ENCODE peak calls at places on chromosomes 12 and 14, in six cellular contexts. I, E, T, Q, H and W are unnamed samples.

GRCh38 chr14:94041551-94042346 is 15.6 kb downstream of the OTUB2 start:
- DNase-seq in I (no peak), E (no peak), T (no peak), Q (peak), H (no peak), W (no peak)

GRCh38 chr12:77946541-77947021 is 115.9 kb downstream of the NAV3 start:
- DNase-seq in I (no peak), E (no peak), T (no peak), Q (no peak), H (no peak), W (no peak)

GRCh38 chr12:116233669-116234068 is 43.8 kb downstream of the MED13L start:
- DNase-seq in I (no peak), E (no peak), T (no peak), Q (no peak), H (no peak), W (no peak)

GRCh38 chr14:21088687-21089086 is 9.8 kb downstream of the ZNF219 start:
- DNase-seq in I (no peak), E (no peak), T (peak), Q (no peak), H (no peak), W (no peak)

GRCh38 chr12:9091933-9092598 is 23.7 kb downstream of the A2M start:
- DNase-seq in I (no peak), E (no peak), T (no peak), Q (no peak), H (no peak), W (no peak)

GRCh38 chr14:104977681-104978647 is at the start of gene AHNAK2:
- DNase-seq in I (peak), E (no peak), T (peak), Q (peak), H (peak), W (peak)

GRCh38 chr14:77883479-77884238 is 83.8 kb downstream of the ADCK1 start:
- DNase-seq in I (no peak), E (no peak), T (no peak), Q (no peak), H (no peak), W (no peak)

GRCh38 chr14:30550335-30550734 is 8.6 kb upstream of the G2E3 start:
- DNase-seq in I (no peak), E (no peak), T (no peak), Q (no peak), H (no peak), W (no peak)

GRCh38 chr12:716506-716905 is 35.9 kb upstream of the WNK1 start:
- DNase-seq in I (no peak), E (no peak), T (no peak), Q (no peak), H (peak), W (no peak)

GRCh38 chr14:22339277-22339676 is 249.7 kb downstream of the DAD1 start:
- DNase-seq in I (no peak), E (no peak), T (no peak), Q (no peak), H (peak), W (no peak)

GRCh38 chr12:110670161-110670701 is 18.7 kb downstream of the HVCN1 start:
- DNase-seq in I (no peak), E (peak), T (no peak), Q (no peak), H (no peak), W (no peak)

GRCh38 chr12:53949631-53950440 is 4.9 kb upstream of the HOXC12 start:
- DNase-seq in I (no peak), E (no peak), T (no peak), Q (peak), H (peak), W (peak)

GRCh38 chr14:95541932-95542554 is 7.2 kb downstream of the GLRX5 start:
- DNase-seq in I (no peak), E (no peak), T (no peak), Q (no peak), H (peak), W (no peak)

GRCh38 chr14:75738192-75738591 is 77.1 kb downstream of the TTLL5 start:
- DNase-seq in I (no peak), E (no peak), T (no peak), Q (no peak), H (no peak), W (no peak)

GRCh38 chr12:122949405-122949804 is 16.9 kb downstream of the ABCB9 start:
- DNase-seq in I (no peak), E (no peak), T (peak), Q (no peak), H (no peak), W (no peak)

GRCh38 chr14:75470238-75470797 is 42.5 kb downstream of the JDP2 start:
- DNase-seq in I (no peak), E (no peak), T (no peak), Q (no peak), H (no peak), W (no peak)

GRCh38 chr14:74955229-74955999 is at the start of gene PGF:
- DNase-seq in I (peak), E (no peak), T (peak), Q (no peak), H (peak), W (peak)

GRCh38 chr12:131862084-131862441 is 32.4 kb upstream of the ULK1 start:
- DNase-seq in I (no peak), E (no peak), T (no peak), Q (peak), H (no peak), W (no peak)
- TF ChIP-seq JUND in I (no peak), E (no peak), T (no peak), Q (peak), H (no peak), W (no peak)

GRCh38 chr12:2833327-2833726 is 1.5 kb downstream of the NRIP2 start:
- DNase-seq in I (no peak), E (no peak), T (no peak), Q (no peak), H (no peak), W (no peak)
- TF ChIP-seq JUND in I (no peak), E (no peak), T (no peak), Q (no peak), H (no peak), W (no peak)

GRCh38 chr14:70808023-70808401 is 1.3 kb downstream of the MAP3K9 start:
- DNase-seq in I (peak), E (no peak), T (peak), Q (peak), H (no peak), W (peak)
- TF ChIP-seq JUND in I (no peak), E (no peak), T (no peak), Q (no peak), H (no peak), W (no peak)

GRCh38 chr12:108542320-108542719 is 18.7 kb downstream of the SART3 start:
- DNase-seq in I (no peak), E (no peak), T (no peak), Q (no peak), H (no peak), W (no peak)
- TF ChIP-seq JUND in I (no peak), E (no peak), T (no peak), Q (no peak), H (no peak), W (no peak)

DNA sequence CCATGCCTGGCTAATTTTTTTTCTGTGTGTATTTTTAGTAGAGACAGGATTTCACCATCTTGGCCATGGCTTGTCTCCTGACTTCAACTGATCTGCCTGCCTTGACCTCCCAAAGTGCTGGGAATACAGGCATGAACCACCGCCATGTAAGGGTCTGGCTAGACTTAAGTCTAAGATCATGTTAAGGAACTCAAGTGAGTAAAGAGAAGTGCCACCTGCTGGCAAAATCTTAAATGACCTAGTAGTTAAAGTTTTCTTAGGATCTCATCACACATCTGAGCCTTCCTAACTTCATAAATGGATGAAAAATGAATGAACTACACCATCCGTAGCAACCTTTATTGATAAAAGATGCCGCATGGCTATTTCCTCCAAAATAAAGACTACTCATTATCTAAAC is 1.7 kb upstream of the C12orf56 start:
- DNase-seq in I (no peak), E (no peak), T (no peak), Q (no peak), H (peak), W (peak)
- TF ChIP-seq JUND in I (no peak), E (no peak), T (no peak), Q (no peak), H (no peak), W (no peak)

GRCh38 chr12:99253068-99253467 is 394.5 kb upstream of the GARIN6 start:
- DNase-seq in I (no peak), E (no peak), T (peak), Q (peak), H (no peak), W (no peak)

GRCh38 chr12:99249543-99249942 is 398.0 kb upstream of the GARIN6 start:
- DNase-seq in I (no peak), E (no peak), T (no peak), Q (no peak), H (no peak), W (no peak)

DNA sequence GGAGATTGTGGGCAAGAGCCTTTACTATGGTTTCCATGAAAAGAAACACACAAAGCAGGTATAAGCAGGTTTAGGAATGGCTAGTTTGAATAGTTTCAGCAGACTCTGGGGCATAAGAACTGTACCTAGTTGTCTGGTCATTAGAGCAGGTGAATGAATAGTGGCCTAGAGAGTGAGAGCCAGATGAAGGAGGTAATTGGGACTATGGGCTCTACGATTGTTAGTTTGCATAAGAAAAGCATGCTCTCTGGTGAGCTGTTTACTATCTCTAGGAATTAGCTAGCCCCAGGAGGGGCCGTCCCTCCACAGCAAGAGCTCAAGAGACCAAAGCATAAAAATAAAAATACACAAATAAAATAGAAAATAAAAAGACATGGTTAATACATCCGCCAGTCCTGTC is 397.5 kb upstream of the GARIN6 start:
- DNase-seq in I (no peak), E (no peak), T (no peak), Q (no peak), H (no peak), W (no peak)
- TF ChIP-seq JUND in I (no peak), E (no peak), T (no peak), Q (no peak), H (no peak), W (no peak)

GRCh38 chr12:18224745-18225144 is 36.6 kb upstream of the PIK3C2G start:
- DNase-seq in I (peak), E (no peak), T (peak), Q (peak), H (no peak), W (peak)
- TF ChIP-seq JUND in I (no peak), E (no peak), T (no peak), Q (no peak), H (no peak), W (no peak)

GRCh38 chr12:5713599-5714001 is 231.5 kb downstream of the ANO2 start:
- DNase-seq in I (no peak), E (no peak), T (no peak), Q (no peak), H (no peak), W (no peak)

GRCh38 chr12:5716991-5717390 is 228.1 kb downstream of the ANO2 start:
- DNase-seq in I (no peak), E (no peak), T (no peak), Q (no peak), H (no peak), W (no peak)

GRCh38 chr12:5716221-5716620 is 228.8 kb downstream of the ANO2 start:
- DNase-seq in I (no peak), E (no peak), T (no peak), Q (no peak), H (no peak), W (no peak)

GRCh38 chr12:5718073-5718472 is 227.0 kb downstream of the ANO2 start:
- DNase-seq in I (no peak), E (no peak), T (no peak), Q (no peak), H (no peak), W (no peak)

DNA sequence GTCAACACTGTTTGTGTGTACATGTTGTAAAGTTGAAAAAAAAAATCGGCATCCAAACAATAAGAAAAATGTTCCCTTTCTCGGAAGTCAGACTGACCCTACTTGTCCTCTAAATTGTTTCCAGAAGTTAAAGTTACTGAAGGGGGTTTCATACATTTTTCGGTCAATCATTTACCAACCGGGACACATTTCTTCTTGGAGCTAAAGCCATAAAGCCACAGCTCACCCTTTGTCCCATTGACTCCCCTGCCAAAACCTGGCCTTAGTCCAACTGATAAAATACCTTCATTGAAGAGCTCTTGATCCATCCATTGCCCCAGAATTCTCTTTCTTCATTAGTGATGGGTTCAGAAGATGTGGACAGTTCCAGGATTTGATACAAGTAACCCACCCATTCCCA is 230.0 kb downstream of the ANO2 start:
- DNase-seq in I (no peak), E (no peak), T (no peak), Q (peak), H (no peak), W (no peak)
- TF ChIP-seq JUND in I (no peak), E (no peak), T (no peak), Q (no peak), H (no peak), W (no peak)

GRCh38 chr12:66255737-66256136 is 46.6 kb upstream of the HELB start:
- DNase-seq in I (no peak), E (no peak), T (no peak), Q (no peak), H (no peak), W (no peak)
- TF ChIP-seq JUND in I (no peak), E (no peak), T (no peak), Q (no peak), H (no peak), W (no peak)